ENCODE peak calls at places on chromosomes 7 and 10, in four cellular contexts. One of them, this sample, is unnamed.

GRCh38 chr10:15167411-15168295 is 840 bp downstream of the NMT2 start:
- DNase-seq in suprapubic skin: peak; percentile 70
- DNase-seq in gastrocnemius medialis: peak; percentile 25
- DNase-seq in transverse colon: peak; percentile 56
- DNase-seq in this sample: peak; percentile 62

GRCh38 chr7:131325179-131325840 is 2.4 kb upstream of the MKLN1 start:
- DNase-seq in suprapubic skin: no peak
- DNase-seq in transverse colon: no peak
- DNase-seq in gastrocnemius medialis: no peak
- DNase-seq in this sample: no peak

GRCh38 chr10:100339236-100339635 is 7.8 kb upstream of the SCD start:
- DNase-seq in suprapubic skin: no peak
- DNase-seq in gastrocnemius medialis: no peak
- DNase-seq in transverse colon: no peak
- DNase-seq in this sample: no peak

GRCh38 chr10:122139226-122139625 is 131.9 kb upstream of the BTBD16 start:
- DNase-seq in gastrocnemius medialis: no peak
- DNase-seq in transverse colon: no peak
- DNase-seq in suprapubic skin: no peak
- DNase-seq in this sample: no peak

GRCh38 chr10:32961892-32962369 is 3.9 kb upstream of the ITGB1 start:
- DNase-seq in transverse colon: no peak
- DNase-seq in gastrocnemius medialis: no peak
- DNase-seq in suprapubic skin: no peak
- DNase-seq in this sample: peak; percentile 94

GRCh38 chr7:101736077-101736476 is 81.3 kb upstream of the CUX1 start:
- DNase-seq in gastrocnemius medialis: no peak
- DNase-seq in suprapubic skin: no peak
- DNase-seq in transverse colon: no peak
- DNase-seq in this sample: peak; percentile 19

GRCh38 chr10:131094406-131095108 is 217.0 kb downstream of the TCERG1L start:
- DNase-seq in suprapubic skin: no peak
- DNase-seq in transverse colon: no peak
- DNase-seq in gastrocnemius medialis: no peak
- DNase-seq in this sample: peak; percentile 33

GRCh38 chr7:77455334-77455733 is 39.2 kb upstream of the GSAP start:
- DNase-seq in suprapubic skin: no peak
- DNase-seq in gastrocnemius medialis: peak; percentile 54
- DNase-seq in transverse colon: no peak
- DNase-seq in this sample: peak; percentile 87

GRCh38 chr7:118626739-118627138 is 402.2 kb downstream of the ANKRD7 start:
- DNase-seq in suprapubic skin: no peak
- DNase-seq in transverse colon: no peak
- DNase-seq in gastrocnemius medialis: no peak
- DNase-seq in this sample: no peak

GRCh38 chr10:42866115-42866995 is 83.8 kb downstream of the BMS1 start:
- DNase-seq in suprapubic skin: no peak
- DNase-seq in transverse colon: peak; percentile 64
- DNase-seq in gastrocnemius medialis: peak; percentile 61
- DNase-seq in this sample: peak; percentile 73

GRCh38 chr10:11363497-11363896 is 248.0 kb downstream of the USP6NL start:
- DNase-seq in suprapubic skin: no peak
- DNase-seq in transverse colon: no peak
- DNase-seq in gastrocnemius medialis: no peak
- DNase-seq in this sample: no peak

GRCh38 chr10:84076540-84077195 is 62.6 kb upstream of the GHITM start:
- DNase-seq in suprapubic skin: no peak
- DNase-seq in gastrocnemius medialis: peak; percentile 17
- DNase-seq in transverse colon: no peak
- DNase-seq in this sample: peak; percentile 39

GRCh38 chr7:75611557-75612178 is 119.5 kb downstream of the SPDYE5 start:
- DNase-seq in gastrocnemius medialis: peak; percentile 61
- DNase-seq in suprapubic skin: peak; percentile 73
- DNase-seq in transverse colon: peak; percentile 16
- DNase-seq in this sample: no peak

GRCh38 chr10:77641788-77642397 is 4.3 kb upstream of the KCNMA1 start:
- DNase-seq in transverse colon: peak; percentile 64
- DNase-seq in gastrocnemius medialis: peak; percentile 49
- DNase-seq in suprapubic skin: no peak
- DNase-seq in this sample: peak; percentile 88

GRCh38 chr7:82050134-82050533 is 280.3 kb upstream of the HGF start:
- DNase-seq in gastrocnemius medialis: no peak
- DNase-seq in suprapubic skin: no peak
- DNase-seq in transverse colon: no peak
- DNase-seq in this sample: peak; percentile 93

GRCh38 chr7:30925913-30926312 is 14.3 kb downstream of the AQP1 start:
- DNase-seq in transverse colon: no peak
- DNase-seq in gastrocnemius medialis: no peak
- DNase-seq in suprapubic skin: peak; percentile 49
- DNase-seq in this sample: no peak

GRCh38 chr7:22485189-22485588 is 14.8 kb downstream of the STEAP1B start:
- DNase-seq in gastrocnemius medialis: no peak
- DNase-seq in transverse colon: no peak
- DNase-seq in suprapubic skin: no peak
- DNase-seq in this sample: peak; percentile 26

GRCh38 chr7:13920053-13920697 is 69.3 kb downstream of the ETV1 start:
- DNase-seq in transverse colon: peak; percentile 20
- DNase-seq in suprapubic skin: no peak
- DNase-seq in gastrocnemius medialis: no peak
- DNase-seq in this sample: peak; percentile 100

GRCh38 chr7:94355389-94355788 is 39.3 kb upstream of the COL1A2 start:
- DNase-seq in suprapubic skin: no peak
- DNase-seq in transverse colon: no peak
- DNase-seq in gastrocnemius medialis: no peak
- DNase-seq in this sample: peak; percentile 35

GRCh38 chr7:14717711-14718304 is 184.7 kb downstream of the DGKB start:
- DNase-seq in suprapubic skin: no peak
- DNase-seq in gastrocnemius medialis: no peak
- DNase-seq in transverse colon: no peak
- DNase-seq in this sample: peak; percentile 54

GRCh38 chr7:17915796-17916195 is 24.5 kb downstream of the SNX13 start:
- DNase-seq in suprapubic skin: no peak
- DNase-seq in gastrocnemius medialis: no peak
- DNase-seq in transverse colon: no peak
- DNase-seq in this sample: no peak

GRCh38 chr10:125355657-125356056 is 195.3 kb upstream of the CTBP2 start:
- DNase-seq in transverse colon: no peak
- DNase-seq in suprapubic skin: no peak
- DNase-seq in gastrocnemius medialis: no peak
- DNase-seq in this sample: no peak

GRCh38 chr7:78301361-78301760 is 502.8 kb downstream of the PHTF2 start:
- DNase-seq in suprapubic skin: no peak
- DNase-seq in transverse colon: no peak
- DNase-seq in gastrocnemius medialis: no peak
- DNase-seq in this sample: peak; percentile 9

GRCh38 chr10:103921750-103922195 is 3.8 kb upstream of the STN1 start:
- DNase-seq in transverse colon: peak; percentile 40
- DNase-seq in gastrocnemius medialis: no peak
- DNase-seq in suprapubic skin: no peak
- DNase-seq in this sample: peak; percentile 71

GRCh38 chr7:66336760-66337159 is 131.6 kb downstream of the TPST1 start:
- DNase-seq in suprapubic skin: no peak
- DNase-seq in transverse colon: no peak
- DNase-seq in gastrocnemius medialis: no peak
- DNase-seq in this sample: no peak

GRCh38 chr7:159105066-159105780 is 39.4 kb downstream of the VIPR2 start:
- DNase-seq in gastrocnemius medialis: peak; percentile 10
- DNase-seq in transverse colon: peak; percentile 4
- DNase-seq in suprapubic skin: peak; percentile 53
- DNase-seq in this sample: no peak

GRCh38 chr7:4642468-4643203 is 39.5 kb upstream of the FOXK1 start:
- DNase-seq in transverse colon: no peak
- DNase-seq in suprapubic skin: no peak
- DNase-seq in gastrocnemius medialis: no peak
- DNase-seq in this sample: no peak

GRCh38 chr7:55073051-55073511 is 54.3 kb downstream of the EGFR start:
- DNase-seq in suprapubic skin: no peak
- DNase-seq in gastrocnemius medialis: no peak
- DNase-seq in transverse colon: no peak
- DNase-seq in this sample: peak; percentile 82

GRCh38 chr7:35856175-35856574 is 55.3 kb downstream of the SEPTIN7 start:
- DNase-seq in gastrocnemius medialis: no peak
- DNase-seq in transverse colon: no peak
- DNase-seq in suprapubic skin: no peak
- DNase-seq in this sample: no peak

DNA sequence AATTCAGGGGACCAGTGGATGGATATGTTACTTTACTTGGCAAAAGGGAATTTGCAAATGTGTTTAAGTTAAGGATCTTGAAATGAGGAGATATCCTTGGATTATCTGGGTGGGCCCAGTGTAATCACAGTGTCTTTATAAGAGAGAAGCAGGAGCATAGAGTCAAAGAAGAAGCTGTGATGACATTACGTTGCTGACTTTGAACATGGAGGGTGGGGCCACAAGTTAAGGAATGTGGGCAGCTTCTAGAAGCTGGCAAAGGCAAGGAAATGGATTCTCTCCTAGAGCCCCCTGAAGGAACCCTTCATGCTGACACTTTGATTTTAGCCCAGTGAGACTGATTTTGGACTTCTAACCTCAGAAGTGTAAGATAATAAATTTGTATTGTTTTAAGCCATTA is 21.8 kb upstream of the SLC26A3 start:
- DNase-seq in gastrocnemius medialis: no peak
- DNase-seq in transverse colon: no peak
- DNase-seq in suprapubic skin: no peak
- DNase-seq in this sample: no peak
- TF ChIP-seq CTCF in gastrocnemius medialis: no peak
- TF ChIP-seq CTCF in transverse colon: no peak
- TF ChIP-seq CTCF in suprapubic skin: no peak
- TF ChIP-seq CTCF in this sample: no peak

GRCh38 chr7:98211221-98211675 is at the start of gene BHLHA15:
- DNase-seq in gastrocnemius medialis: peak; percentile 13
- DNase-seq in suprapubic skin: peak; percentile 53
- DNase-seq in transverse colon: peak; percentile 81
- DNase-seq in this sample: no peak
- H3K4me3 ChIP-seq in gastrocnemius medialis: peak within 1 kb of the TSS; percentile 33
- H3K4me3 ChIP-seq in suprapubic skin: peak within 1 kb of the TSS; percentile 41
- H3K4me3 ChIP-seq in transverse colon: no peak within 1 kb of the TSS
- H3K4me3 ChIP-seq in this sample: peak within 1 kb of the TSS; percentile 42

DNA sequence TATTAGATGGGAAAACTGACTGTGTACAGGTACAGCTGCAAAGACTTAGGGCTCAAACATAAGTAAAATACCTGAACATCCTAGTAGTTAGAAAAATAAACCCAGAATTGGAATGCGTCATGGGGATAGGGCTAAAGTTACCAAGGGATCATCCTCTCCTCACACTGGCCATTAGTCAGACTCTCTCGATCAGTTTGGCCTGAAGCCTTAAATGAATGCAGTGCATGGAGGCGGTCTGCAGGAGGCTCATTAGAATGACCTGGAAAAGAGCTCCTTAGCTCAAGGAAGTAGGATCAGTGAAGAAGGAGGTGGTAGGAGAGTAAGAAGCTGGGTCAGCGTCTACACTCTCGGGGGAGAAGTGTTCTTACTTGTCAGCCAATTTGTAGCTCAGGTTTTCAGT is 35.3 kb downstream of the DENND2A start:
- DNase-seq in suprapubic skin: no peak
- DNase-seq in gastrocnemius medialis: no peak
- DNase-seq in transverse colon: no peak
- DNase-seq in this sample: peak; percentile 71
- TF ChIP-seq CTCF in suprapubic skin: no peak
- TF ChIP-seq CTCF in gastrocnemius medialis: no peak
- TF ChIP-seq CTCF in transverse colon: no peak
- TF ChIP-seq CTCF in this sample: peak; percentile 32

DNA sequence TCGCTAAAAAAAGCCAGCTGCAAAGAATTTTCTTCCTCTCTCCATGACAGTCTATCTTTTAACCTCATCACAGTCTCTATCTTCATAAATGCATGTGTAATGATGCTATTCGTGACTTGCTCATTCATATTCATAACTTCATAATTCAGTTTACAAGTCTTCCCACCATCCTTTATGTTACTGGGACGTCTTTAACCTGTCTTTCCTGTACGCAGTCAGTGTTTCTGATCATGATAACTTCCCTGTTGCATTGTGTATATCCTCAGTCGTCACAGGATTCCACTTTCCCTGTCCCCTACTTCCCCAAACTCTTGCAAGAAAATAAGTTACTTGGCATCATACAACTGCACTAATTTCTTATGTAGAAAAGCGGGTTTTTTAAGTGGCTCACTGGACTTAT is 165.6 kb upstream of the ASAH2 start:
- DNase-seq in transverse colon: no peak
- DNase-seq in gastrocnemius medialis: no peak
- DNase-seq in suprapubic skin: no peak
- DNase-seq in this sample: no peak
- H3K4me3 ChIP-seq in transverse colon: no peak overlapping the region
- H3K4me3 ChIP-seq in gastrocnemius medialis: peak overlapping the region; percentile 84
- H3K4me3 ChIP-seq in suprapubic skin: peak overlapping the region; percentile 66
- H3K4me3 ChIP-seq in this sample: peak overlapping the region; percentile 9

DNA sequence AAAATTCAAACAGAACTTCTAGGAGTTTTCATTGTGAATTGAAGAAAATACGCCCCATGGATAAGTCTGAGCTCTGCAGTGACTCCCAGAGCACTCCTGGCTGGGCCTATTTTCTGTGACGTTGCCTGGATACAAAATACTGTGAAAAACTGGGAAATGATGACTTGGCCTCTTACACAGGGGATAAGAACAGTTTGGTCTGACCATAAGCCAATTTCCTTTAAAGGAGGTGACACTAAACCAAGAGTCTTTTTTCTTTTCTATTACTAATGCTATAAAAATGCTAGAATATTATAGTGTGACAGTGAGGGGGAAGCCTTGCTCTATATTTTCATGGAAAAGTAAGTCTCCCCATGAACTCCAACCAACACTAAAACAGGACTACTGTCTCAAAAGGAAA is 45.6 kb downstream of the MYOF start:
- DNase-seq in suprapubic skin: no peak
- DNase-seq in transverse colon: peak; percentile 31
- DNase-seq in gastrocnemius medialis: peak; percentile 49
- DNase-seq in this sample: peak; percentile 98
- TF ChIP-seq CTCF in suprapubic skin: no peak
- TF ChIP-seq CTCF in transverse colon: no peak
- TF ChIP-seq CTCF in gastrocnemius medialis: no peak
- TF ChIP-seq CTCF in this sample: no peak

DNA sequence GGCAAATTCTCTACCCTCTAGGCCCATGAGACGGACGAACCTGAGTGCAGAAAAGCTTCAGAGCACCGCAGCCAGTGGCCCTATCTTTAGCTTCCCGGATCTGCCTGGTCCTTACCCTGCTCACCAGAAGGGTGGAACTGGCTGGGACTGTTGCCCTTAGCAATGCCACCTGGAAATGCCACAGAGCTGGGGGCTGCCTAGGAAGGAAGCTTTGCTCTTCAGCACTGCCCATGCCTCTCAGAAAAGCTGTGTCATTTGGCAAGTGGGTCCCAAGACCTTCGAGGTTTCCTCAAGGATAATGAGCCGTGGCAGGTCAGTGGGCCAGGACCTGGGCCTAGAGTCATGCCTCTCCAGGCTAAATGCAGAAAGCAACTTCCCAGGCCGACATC is 2.2 kb upstream of the HOXA10 start:
- DNase-seq in transverse colon: peak; percentile 24
- DNase-seq in gastrocnemius medialis: peak; percentile 53
- DNase-seq in suprapubic skin: peak; percentile 47
- DNase-seq in this sample: no peak
- H3K4me3 ChIP-seq in transverse colon: peak overlapping the region; percentile 4
- H3K4me3 ChIP-seq in gastrocnemius medialis: peak overlapping the region; percentile 70
- H3K4me3 ChIP-seq in suprapubic skin: peak overlapping the region; percentile 32
- H3K4me3 ChIP-seq in this sample: no peak overlapping the region

GRCh38 chr10:108249940-108250339 is 1085.4 kb upstream of the SORCS1 start:
- DNase-seq in gastrocnemius medialis: no peak
- DNase-seq in suprapubic skin: no peak
- DNase-seq in transverse colon: no peak
- DNase-seq in this sample: no peak
- TF ChIP-seq CTCF in gastrocnemius medialis: no peak
- TF ChIP-seq CTCF in suprapubic skin: no peak
- TF ChIP-seq CTCF in transverse colon: no peak
- TF ChIP-seq CTCF in this sample: no peak

This sample was measured in choroid plexus epithelial cell.